ENCODE peak calls at places on chromosomes 5 and 9, in four cellular contexts. Y is SK-N-SH, X is heart left ventricle, B is IMR-90. D is an unnamed sample.

GRCh38 chr5:103393131-103393754 is 134.7 kb downstream of the MACIR start:
- DNase-seq in Y (no peak), X (no peak), B (no peak), D (no peak)

GRCh38 chr5:149143470-149143869 is 2.2 kb downstream of the ABLIM3 start:
- DNase-seq in Y (no peak), X (no peak), B (peak), D (no peak)

GRCh38 chr9:117929873-117930272 is 225.7 kb downstream of the TLR4 start:
- DNase-seq in Y (no peak), X (no peak), B (no peak), D (no peak)

GRCh38 chr5:97529354-97529753 is 346.3 kb upstream of the RIOK2 start:
- DNase-seq in Y (no peak), X (no peak), B (no peak), D (no peak)

GRCh38 chr9:130327070-130327780 is 61.7 kb downstream of the HMCN2 start:
- DNase-seq in Y (peak), X (no peak), B (no peak), D (no peak)

GRCh38 chr5:172554562-172554961 is 86.5 kb upstream of the NEURL1B start:
- DNase-seq in Y (no peak), X (peak), B (no peak), D (no peak)

GRCh38 chr9:78806492-78807160 is 509.7 kb downstream of the PSAT1 start:
- DNase-seq in Y (no peak), X (no peak), B (peak), D (no peak)

GRCh38 chr5:179879690-179880010 is 21.0 kb upstream of the MRNIP start:
- DNase-seq in Y (peak), X (no peak), B (no peak), D (no peak)

GRCh38 chr5:1666812-1667588 is 132.6 kb downstream of the MRPL36 start:
- DNase-seq in Y (peak), X (peak), B (no peak), D (no peak)

GRCh38 chr9:118644066-118644465 is 725.2 kb downstream of the BRINP1 start:
- DNase-seq in Y (no peak), X (no peak), B (no peak), D (no peak)

GRCh38 chr5:32710859-32711692 is at the start of gene NPR3:
- DNase-seq in Y (peak), X (no peak), B (peak), D (no peak)
- H3K27ac ChIP-seq in Y (peak), X (peak), B (peak), D (no peak)

GRCh38 chr9:129209580-129209979 is 31.5 kb upstream of the IER5L start:
- DNase-seq in Y (no peak), X (no peak), B (no peak), D (no peak)

GRCh38 chr9:129206921-129207320 is 28.9 kb upstream of the IER5L start:
- DNase-seq in Y (no peak), X (no peak), B (no peak), D (no peak)

GRCh38 chr9:129208191-129209091 is 30.4 kb upstream of the IER5L start:
- DNase-seq in Y (no peak), X (no peak), B (no peak), D (no peak)

GRCh38 chr9:129210125-129210524 is 32.1 kb upstream of the IER5L start:
- DNase-seq in Y (no peak), X (no peak), B (no peak), D (no peak)

DNA sequence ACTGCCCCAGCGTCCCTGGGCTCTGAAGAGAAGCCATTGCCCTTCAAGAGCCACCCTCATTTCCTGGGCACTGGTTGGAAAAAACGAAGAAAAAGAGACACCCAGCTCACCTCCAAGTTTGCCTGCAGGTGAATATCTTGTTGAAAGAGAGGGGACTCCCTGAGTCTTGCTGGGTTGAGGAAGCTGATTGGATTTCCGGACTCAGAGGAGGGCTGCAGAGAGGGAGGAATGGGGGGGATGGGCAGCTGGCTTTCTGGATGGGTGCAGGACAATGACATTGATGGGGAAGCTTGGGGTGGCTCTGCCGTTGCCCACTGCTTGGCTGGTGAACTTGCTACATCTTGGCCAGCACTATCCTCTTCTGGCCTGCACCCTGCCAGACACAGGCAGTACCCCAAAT is 31.0 kb upstream of the IER5L start:
- DNase-seq in Y (no peak), X (no peak), B (no peak), D (no peak)
- H3K27ac ChIP-seq in Y (no peak), X (no peak), B (no peak), D (no peak)

DNA sequence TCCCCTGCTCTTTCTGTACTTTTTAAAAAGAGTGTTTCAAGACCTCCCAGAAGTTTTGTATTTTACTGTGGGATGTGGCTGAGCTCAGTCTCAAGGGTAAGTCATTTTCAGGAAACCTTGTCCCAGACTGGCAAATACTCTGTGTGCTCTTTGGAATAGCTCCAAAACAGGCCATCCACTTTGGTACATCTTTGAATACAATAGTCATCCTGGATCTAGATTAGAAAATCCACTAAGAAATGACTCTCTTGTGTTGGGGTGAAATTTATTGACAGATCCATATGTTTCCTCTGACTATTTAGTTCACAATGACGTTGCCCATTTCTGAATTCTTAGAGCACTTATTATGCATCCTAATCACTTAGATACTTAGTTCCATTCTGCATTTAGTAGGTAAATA is 95.2 kb downstream of the PLCXD3 start:
- DNase-seq in Y (no peak), X (no peak), B (no peak), D (no peak)
- H3K27ac ChIP-seq in Y (peak), X (peak), B (no peak), D (peak)

DNA sequence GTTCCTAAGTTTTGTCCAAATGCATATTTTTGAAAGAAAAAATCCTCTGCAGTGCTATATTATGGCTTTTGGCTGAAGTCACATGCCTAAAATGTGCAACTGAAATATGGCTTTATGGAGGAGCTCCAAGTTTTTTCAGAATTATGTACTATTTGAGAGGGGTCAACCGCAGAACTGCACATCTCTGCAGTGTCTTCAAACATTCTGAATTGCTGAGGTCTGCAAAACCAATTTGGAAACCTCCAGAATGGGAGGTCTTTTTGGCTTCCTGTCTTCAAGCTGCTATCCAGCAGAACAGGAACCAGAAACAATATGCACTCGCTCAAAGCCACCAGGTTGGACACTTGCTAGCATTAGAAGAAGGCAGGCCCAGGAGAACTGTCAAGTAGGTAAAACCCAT is 376.0 kb upstream of the PAPPA start:
- DNase-seq in Y (no peak), X (no peak), B (no peak), D (no peak)
- H3K27ac ChIP-seq in Y (no peak), X (no peak), B (no peak), D (no peak)

GRCh38 chr9:91419222-91420191 is 4.1 kb downstream of the NFIL3 start:
- DNase-seq in Y (peak), X (no peak), B (peak), D (no peak)

GRCh38 chr9:91422832-91423711 is 560 bp downstream of the NFIL3 start:
- DNase-seq in Y (no peak), X (peak), B (peak), D (peak)

GRCh38 chr9:91421987-91422765 is 1.5 kb downstream of the NFIL3 start:
- DNase-seq in Y (peak), X (no peak), B (peak), D (no peak)

GRCh38 chr9:91421022-91421765 is 2.4 kb downstream of the NFIL3 start:
- DNase-seq in Y (peak), X (peak), B (peak), D (no peak)

DNA sequence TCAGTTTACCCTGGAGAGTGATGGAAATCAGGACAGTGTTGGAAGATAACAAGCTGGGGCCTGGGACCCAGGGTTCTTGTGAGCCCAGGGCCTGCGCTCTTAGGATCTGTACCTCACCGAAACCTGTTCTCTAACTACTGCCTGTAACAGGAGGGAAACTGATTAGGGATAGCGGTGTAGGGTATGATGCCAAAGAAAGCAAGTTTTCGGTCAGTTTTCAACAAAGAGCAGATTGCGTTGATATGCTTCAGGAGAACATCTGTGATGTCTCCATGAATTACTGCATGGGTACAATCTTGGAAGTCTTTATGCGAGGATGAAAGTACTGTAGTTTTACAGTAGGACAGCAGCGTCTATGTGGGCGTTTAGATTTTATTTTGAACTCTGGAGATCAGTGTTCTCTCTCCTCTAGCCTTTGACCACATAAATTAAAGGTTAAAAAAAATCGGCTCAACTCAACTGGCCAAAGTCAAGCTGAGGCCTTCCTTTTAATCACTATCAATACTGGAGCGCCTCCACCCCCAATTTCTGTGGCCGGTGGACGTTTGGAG is 3.1 kb downstream of the NFIL3 start:
- DNase-seq in Y (no peak), X (no peak), B (peak), D (no peak)
- H3K27ac ChIP-seq in Y (no peak), X (peak), B (peak), D (peak)

GRCh38 chr5:151125421-151125820 is 32.2 kb downstream of the ANXA6 start:
- DNase-seq in Y (no peak), X (no peak), B (no peak), D (no peak)

GRCh38 chr5:151121652-151122051 is 35.9 kb downstream of the ANXA6 start:
- DNase-seq in Y (no peak), X (no peak), B (no peak), D (no peak)

GRCh38 chr5:151123897-151124751 is 33.5 kb downstream of the ANXA6 start:
- DNase-seq in Y (no peak), X (peak), B (peak), D (no peak)

GRCh38 chr5:151121095-151121494 is 36.5 kb downstream of the ANXA6 start:
- DNase-seq in Y (no peak), X (no peak), B (no peak), D (no peak)

GRCh38 chr5:151122828-151123227 is 34.8 kb downstream of the ANXA6 start:
- DNase-seq in Y (no peak), X (no peak), B (no peak), D (no peak)
- H3K27ac ChIP-seq in Y (no peak), X (no peak), B (no peak), D (no peak)

GRCh38 chr5:147403659-147404640 is 105.9 kb downstream of the DPYSL3 start:
- DNase-seq in Y (no peak), X (no peak), B (peak), D (peak)
- H3K27ac ChIP-seq in Y (peak), X (peak), B (peak), D (peak)

GRCh38 chr5:169921370-169921769 is 58.9 kb downstream of the INSYN2B start:
- DNase-seq in Y (no peak), X (no peak), B (no peak), D (no peak)
- H3K27ac ChIP-seq in Y (no peak), X (no peak), B (no peak), D (no peak)

DNA sequence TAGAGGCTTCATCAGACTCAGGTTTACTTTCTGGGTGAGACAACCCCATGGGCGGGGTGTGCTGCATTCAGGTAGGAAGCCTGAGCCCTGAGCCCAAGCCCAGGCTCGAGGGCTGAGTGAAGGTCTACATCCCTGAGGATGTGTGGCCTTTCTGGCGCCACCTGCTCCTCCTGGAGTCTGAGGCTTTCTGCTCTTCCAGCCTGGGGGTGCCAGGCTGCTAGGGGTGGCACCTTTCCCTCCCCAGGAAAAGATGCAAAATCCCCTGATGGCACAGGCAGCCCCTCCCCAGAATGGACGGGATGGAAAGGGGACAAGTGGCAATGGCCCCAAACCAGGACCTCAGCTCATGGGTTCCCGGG is 44.4 kb upstream of the PRRC2B start:
- DNase-seq in Y (no peak), X (no peak), B (no peak), D (no peak)
- H3K27ac ChIP-seq in Y (no peak), X (no peak), B (no peak), D (no peak)

GRCh38 chr9:125631391-125632085 is 75.5 kb downstream of the MAPKAP1 start:
- DNase-seq in Y (peak), X (no peak), B (peak), D (no peak)

GRCh38 chr9:125634040-125634717 is 72.8 kb downstream of the MAPKAP1 start:
- DNase-seq in Y (no peak), X (no peak), B (peak), D (no peak)

GRCh38 chr9:125632321-125633115 is 74.5 kb downstream of the MAPKAP1 start:
- DNase-seq in Y (no peak), X (no peak), B (peak), D (peak)

GRCh38 chr9:125635888-125636287 is 71.1 kb downstream of the MAPKAP1 start:
- DNase-seq in Y (no peak), X (no peak), B (no peak), D (no peak)

GRCh38 chr9:125633116-125633743 is 73.8 kb downstream of the MAPKAP1 start:
- DNase-seq in Y (no peak), X (no peak), B (no peak), D (no peak)
- H3K27ac ChIP-seq in Y (no peak), X (no peak), B (no peak), D (peak)